ENCODE peak calls at places on chromosomes 1 and 21, in five cellular contexts. U is AG08395, O is astrocyte of the spinal cord, W is NCI-H460, J is head of caudate nucleus. T is an unnamed sample.

GRCh38 chr1:160219062-160219929 is 14.1 kb downstream of the PEA15 start:
- DNase-seq in U (peak; percentile 77), O (peak; percentile 75), W (peak; percentile 54), J (peak; percentile 87), T (no peak)

GRCh38 chr1:33042836-33043235 is 6.2 kb upstream of the AK2 start:
- DNase-seq in U (no peak), O (no peak), W (no peak), J (no peak), T (no peak)

GRCh38 chr1:111346089-111346885 is 55.6 kb downstream of the CHIA start:
- DNase-seq in U (peak; percentile 92), O (peak; percentile 78), W (peak; percentile 24), J (peak; percentile 93), T (peak; percentile 86)

GRCh38 chr1:184270556-184270955 is 116.3 kb upstream of the C1orf21 start:
- DNase-seq in U (peak; percentile 21), O (no peak), W (no peak), J (no peak), T (no peak)

GRCh38 chr1:39142394-39143060 is 62.0 kb upstream of the MACF1 start:
- DNase-seq in U (no peak), O (no peak), W (no peak), J (peak; percentile 41), T (no peak)

GRCh38 chr1:168273575-168273974 is 7.1 kb upstream of the TBX19 start:
- DNase-seq in U (no peak), O (peak; percentile 23), W (no peak), J (no peak), T (no peak)

GRCh38 chr21:14716761-14717396 is 170.8 kb upstream of the SAMSN1 start:
- DNase-seq in U (no peak), O (no peak), W (no peak), J (no peak), T (no peak)

GRCh38 chr1:31755197-31755611 is 8.9 kb downstream of the ADGRB2 start:
- DNase-seq in U (peak; percentile 66), O (no peak), W (no peak), J (no peak), T (no peak)

GRCh38 chr1:153799566-153800465 is 24.6 kb downstream of the SLC27A3 start:
- DNase-seq in U (no peak), O (no peak), W (no peak), J (no peak), T (no peak)

GRCh38 chr1:26529655-26530539 is at the start of gene RPS6KA1:
- DNase-seq in U (peak; percentile 71), O (peak; percentile 9), W (peak; percentile 39), J (peak; percentile 73), T (peak; percentile 49)

GRCh38 chr1:110018396-110018795 is 16.0 kb upstream of the STRIP1 start:
- DNase-seq in U (no peak), O (no peak), W (no peak), J (no peak), T (no peak)

GRCh38 chr21:15134711-15135110 is 69.9 kb upstream of the NRIP1 start:
- DNase-seq in U (no peak), O (no peak), W (no peak), J (no peak), T (no peak)

GRCh38 chr21:15514073-15514946 is 215.5 kb upstream of the USP25 start:
- DNase-seq in U (no peak), O (no peak), W (no peak), J (no peak), T (peak; percentile 47)

GRCh38 chr1:53112271-53112774 is 30.1 kb downstream of the SLC1A7 start:
- DNase-seq in U (peak; percentile 87), O (peak; percentile 33), W (no peak), J (no peak), T (no peak)

GRCh38 chr1:97144527-97144926 is 422.9 kb downstream of the PTBP2 start:
- DNase-seq in U (no peak), O (peak; percentile 74), W (no peak), J (no peak), T (no peak)

GRCh38 chr1:242629396-242629795 is 104.9 kb upstream of the PLD5 start:
- DNase-seq in U (no peak), O (no peak), W (no peak), J (no peak), T (no peak)

GRCh38 chr1:158043232-158043631 is 49.8 kb downstream of the KIRREL1 start:
- DNase-seq in U (no peak), O (no peak), W (no peak), J (no peak), T (no peak)

GRCh38 chr1:159229896-159230295 is 25.2 kb downstream of the ACKR1 start:
- DNase-seq in U (no peak), O (no peak), W (no peak), J (no peak), T (no peak)

GRCh38 chr1:101520302-101520701 is 283.5 kb downstream of the S1PR1 start:
- DNase-seq in U (peak; percentile 49), O (peak; percentile 44), W (peak; percentile 49), J (peak; percentile 42), T (no peak)

GRCh38 chr1:237186733-237187132 is 144.7 kb downstream of the RYR2 start:
- DNase-seq in U (no peak), O (no peak), W (no peak), J (no peak), T (no peak)

GRCh38 chr21:34073749-34074282 is 438 bp downstream of the MRPS6 start:
- DNase-seq in U (peak; percentile 42), O (no peak), W (peak; percentile 13), J (peak; percentile 39), T (no peak)

GRCh38 chr21:42199488-42200463 is 19.2 kb upstream of the ABCG1 start:
- DNase-seq in U (peak; percentile 63), O (peak; percentile 55), W (peak; percentile 67), J (no peak), T (no peak)

GRCh38 chr1:68725353-68725752 is 228.5 kb upstream of the DEPDC1 start:
- DNase-seq in U (no peak), O (peak; percentile 16), W (no peak), J (peak; percentile 16), T (no peak)

GRCh38 chr1:20713440-20713839 is 4.4 kb downstream of the KIF17 start:
- DNase-seq in U (no peak), O (no peak), W (no peak), J (no peak), T (no peak)

GRCh38 chr1:160491017-160491416 is 32.0 kb downstream of the SLAMF6 start:
- DNase-seq in U (no peak), O (no peak), W (no peak), J (no peak), T (no peak)